ENCODE peak calls at places on chromosomes 5 and 9, in five cellular contexts. One of them, this sample, is unnamed.

GRCh38 chr9:84513981-84514380 is 155.5 kb upstream of the NTRK2 start:
- DNase-seq in H4: no peak
- DNase-seq in tibial artery: no peak
- DNase-seq in head of caudate nucleus: no peak
- DNase-seq in GM13977: no peak
- DNase-seq in this sample: no peak

GRCh38 chr5:157088342-157088990 is 20.4 kb downstream of the HAVCR2 start:
- DNase-seq in H4: no peak
- DNase-seq in tibial artery: no peak
- DNase-seq in head of caudate nucleus: no peak
- DNase-seq in GM13977: no peak
- DNase-seq in this sample: no peak

GRCh38 chr5:170307575-170308465 is 10.2 kb upstream of the LCP2 start:
- DNase-seq in H4: peak
- DNase-seq in tibial artery: peak
- DNase-seq in head of caudate nucleus: no peak
- DNase-seq in GM13977: peak
- DNase-seq in this sample: peak

GRCh38 chr9:129511320-129511900 is 109.5 kb downstream of the C9orf50 start:
- DNase-seq in H4: no peak
- DNase-seq in tibial artery: no peak
- DNase-seq in head of caudate nucleus: no peak
- DNase-seq in GM13977: no peak
- DNase-seq in this sample: no peak

GRCh38 chr5:87277279-87277835 is 9.7 kb downstream of the RASA1 start:
- DNase-seq in H4: no peak
- DNase-seq in tibial artery: no peak
- DNase-seq in head of caudate nucleus: no peak
- DNase-seq in GM13977: no peak
- DNase-seq in this sample: no peak

GRCh38 chr5:136058031-136058971 is 29.5 kb downstream of the TGFBI start:
- DNase-seq in H4: peak
- DNase-seq in tibial artery: peak
- DNase-seq in head of caudate nucleus: no peak
- DNase-seq in GM13977: no peak
- DNase-seq in this sample: peak

GRCh38 chr5:145887976-145888574 is 15.3 kb upstream of the GRXCR2 start:
- DNase-seq in H4: peak
- DNase-seq in tibial artery: no peak
- DNase-seq in head of caudate nucleus: no peak
- DNase-seq in GM13977: no peak
- DNase-seq in this sample: peak

GRCh38 chr5:84384604-84385575 is at the start of gene EDIL3:
- DNase-seq in H4: peak
- DNase-seq in tibial artery: peak
- DNase-seq in head of caudate nucleus: peak
- DNase-seq in GM13977: no peak
- DNase-seq in this sample: no peak

GRCh38 chr5:1182360-1182632 is 19.1 kb upstream of the SLC6A19 start:
- DNase-seq in H4: no peak
- DNase-seq in tibial artery: peak
- DNase-seq in head of caudate nucleus: no peak
- DNase-seq in GM13977: no peak
- DNase-seq in this sample: no peak

GRCh38 chr9:124441291-124441690 is 9.0 kb upstream of the ADGRD2 start:
- DNase-seq in H4: no peak
- DNase-seq in tibial artery: no peak
- DNase-seq in head of caudate nucleus: no peak
- DNase-seq in GM13977: no peak
- DNase-seq in this sample: no peak

GRCh38 chr9:116958886-116959285 is 271.8 kb downstream of the TRIM32 start:
- DNase-seq in H4: no peak
- DNase-seq in tibial artery: no peak
- DNase-seq in head of caudate nucleus: no peak
- DNase-seq in GM13977: no peak
- DNase-seq in this sample: no peak

GRCh38 chr5:68378204-68378830 is 162.8 kb downstream of the PIK3R1 start:
- DNase-seq in H4: no peak
- DNase-seq in tibial artery: no peak
- DNase-seq in head of caudate nucleus: no peak
- DNase-seq in GM13977: no peak
- DNase-seq in this sample: no peak

GRCh38 chr5:38994329-38994927 is 79.8 kb downstream of the RICTOR start:
- DNase-seq in H4: peak
- DNase-seq in tibial artery: no peak
- DNase-seq in head of caudate nucleus: peak
- DNase-seq in GM13977: peak
- DNase-seq in this sample: peak

GRCh38 chr5:1488882-1489680 is 34.7 kb downstream of the LPCAT1 start:
- DNase-seq in H4: no peak
- DNase-seq in tibial artery: peak
- DNase-seq in head of caudate nucleus: no peak
- DNase-seq in GM13977: peak
- DNase-seq in this sample: no peak

This sample was measured in retinal pigment epithelial cell.